ENCODE peak calls at places on chromosomes 16 and 17, in ten cellular contexts. G is amygdala; Y is AG10803; F is A549; I is HT-29; K is cardiac fibroblast; O is frontal cortex; R is activated T-cell treated with anti-CD3 and anti-CD28 coated beads for 24 hours; M is T-helper 2 cell treated with Interferon-gamma antibody and Interleukin-4, amounts not matched to agents 5 μg/mL and 100 μg/mL, for 36 hours; J is stimulated activated CD4-positive, alpha-beta T cell treated with anti-CD3 and anti-CD28 coated beads, Interleukin-4, amount 100 ng/mL, for 24 hours. L is an unnamed sample.

GRCh38 chr16:25006504-25007055 is 8.6 kb downstream of the ARHGAP17 start:
- DNase-seq in I (no peak), Y (peak; percentile 62), F (no peak), G (no peak), M (no peak), R (no peak), J (no peak), O (no peak), K (peak; percentile 69), L (no peak)

GRCh38 chr16:4511441-4512082 is 27.0 kb downstream of the CDIP1 start:
- DNase-seq in Y (peak; percentile 27), O (peak; percentile 61), M (no peak), F (peak; percentile 71), K (peak; percentile 44), R (no peak), J (no peak), I (peak; percentile 78), G (peak; percentile 71), L (peak; percentile 64)

GRCh38 chr17:44220211-44221071 is 966 bp upstream of the UBTF start:
- DNase-seq in O (peak; percentile 53), Y (peak; percentile 55), M (peak; percentile 50), J (peak; percentile 61), F (peak; percentile 64), G (peak; percentile 64), K (peak; percentile 59), I (peak; percentile 38), R (peak; percentile 39), L (no peak)

GRCh38 chr16:22664561-22664997 is 149.4 kb upstream of the HS3ST2 start:
- DNase-seq in I (no peak), K (no peak), F (no peak), G (no peak), J (no peak), R (no peak), O (no peak), Y (no peak), M (no peak), L (no peak)

GRCh38 chr17:20173091-20173490 is 163.9 kb downstream of the SPECC1 start:
- DNase-seq in G (no peak), R (no peak), O (no peak), J (no peak), M (no peak), I (no peak), Y (no peak), F (no peak), K (peak; percentile 59), L (no peak)

GRCh38 chr16:12082207-12082606 is 105.7 kb downstream of the SNX29 start:
- DNase-seq in J (no peak), K (no peak), I (no peak), F (no peak), Y (no peak), R (no peak), G (no peak), O (no peak), M (no peak), L (no peak)

GRCh38 chr16:66740010-66740409 is 11.4 kb downstream of the DYNC1LI2 start:
- DNase-seq in O (no peak), Y (no peak), K (peak; percentile 65), F (peak; percentile 51), G (no peak), J (peak; percentile 31), M (no peak), R (peak; percentile 11), I (peak; percentile 59), L (no peak)

GRCh38 chr16:25689137-25689836 is 2.5 kb upstream of the HS3ST4 start:
- DNase-seq in J (no peak), F (no peak), O (no peak), K (no peak), M (no peak), Y (no peak), R (no peak), G (no peak), I (no peak), L (no peak)

GRCh38 chr16:73171901-73172619 is 124.1 kb upstream of the ZFHX3 start:
- DNase-seq in R (no peak), J (no peak), F (no peak), M (no peak), G (no peak), Y (no peak), O (no peak), K (no peak), I (no peak), L (no peak)

GRCh38 chr16:16021988-16022682 is 72.7 kb downstream of the ABCC1 start:
- DNase-seq in F (peak; percentile 97), K (peak; percentile 96), J (no peak), M (no peak), O (peak; percentile 80), R (no peak), G (peak; percentile 71), I (peak; percentile 95), Y (peak; percentile 95), L (peak; percentile 64)

GRCh38 chr17:37506678-37507077 is 17.0 kb downstream of the DUSP14 start:
- DNase-seq in O (no peak), R (no peak), K (peak; percentile 32), Y (no peak), F (peak; percentile 76), J (peak; percentile 15), I (peak; percentile 78), G (peak; percentile 37), M (no peak), L (peak; percentile 55)

GRCh38 chr17:12667299-12667958 is 1.7 kb downstream of the MYOCD start:
- DNase-seq in R (no peak), O (peak; percentile 49), I (peak; percentile 52), M (no peak), Y (peak; percentile 55), F (peak; percentile 90), G (peak; percentile 7), J (no peak), K (peak; percentile 76), L (no peak)

GRCh38 chr17:8140058-8140412 is 12.2 kb downstream of the PER1 start:
- DNase-seq in O (no peak), F (no peak), Y (no peak), J (no peak), M (no peak), G (no peak), I (no peak), R (no peak), K (no peak), L (no peak)

GRCh38 chr16:17271687-17272086 is 199.1 kb downstream of the XYLT1 start:
- DNase-seq in F (no peak), Y (no peak), M (no peak), O (no peak), G (peak; percentile 58), I (no peak), J (no peak), K (no peak), R (no peak), L (no peak)

GRCh38 chr16:49127103-49127502 is 154.5 kb downstream of the CBLN1 start:
- DNase-seq in Y (no peak), J (no peak), F (no peak), G (no peak), O (no peak), M (no peak), K (no peak), R (no peak), I (peak; percentile 5), L (no peak)

GRCh38 chr17:1759529-1759928 is 2.3 kb upstream of the SERPINF1 start:
- DNase-seq in O (no peak), F (no peak), R (no peak), I (no peak), Y (no peak), K (no peak), M (no peak), G (no peak), J (no peak), L (no peak)

GRCh38 chr17:46733837-46734516 is 84.5 kb downstream of the WNT3 start:
- DNase-seq in R (no peak), M (no peak), I (no peak), K (peak; percentile 39), J (no peak), G (no peak), O (no peak), F (no peak), Y (peak; percentile 16), L (no peak)

GRCh38 chr17:77512062-77512946 is 371.5 kb downstream of the SEC14L1 start:
- DNase-seq in G (no peak), K (no peak), O (no peak), Y (peak; percentile 42), I (no peak), R (no peak), M (no peak), J (no peak), F (no peak), L (no peak)

GRCh38 chr16:66275795-66276428 is 90.6 kb upstream of the CDH5 start:
- DNase-seq in M (no peak), F (peak; percentile 71), Y (peak; percentile 71), J (no peak), G (no peak), R (no peak), K (peak; percentile 87), I (peak; percentile 77), O (peak; percentile 42), L (peak; percentile 18)

GRCh38 chr17:56737741-56738161 is 96.0 kb downstream of the C17orf67 start:
- DNase-seq in F (no peak), O (no peak), K (peak; percentile 41), I (no peak), G (no peak), R (no peak), M (no peak), Y (peak; percentile 68), J (no peak), L (no peak)

GRCh38 chr17:31677681-31678080 is 181.4 kb downstream of the COPRS start:
- DNase-seq in I (no peak), J (no peak), Y (no peak), O (no peak), R (no peak), F (no peak), M (no peak), G (no peak), K (no peak), L (no peak)

GRCh38 chr17:66841744-66842143 is 6.8 kb downstream of the CACNG5 start:
- DNase-seq in J (no peak), Y (no peak), R (no peak), M (no peak), O (no peak), K (no peak), F (no peak), I (no peak), G (no peak), L (no peak)

GRCh38 chr16:25707982-25708583 is 16.3 kb downstream of the HS3ST4 start:
- DNase-seq in I (peak; percentile 43), J (peak; percentile 6), R (no peak), K (peak; percentile 26), O (no peak), G (no peak), M (no peak), Y (no peak), F (peak; percentile 52), L (no peak)

GRCh38 chr17:9291912-9292562 is 270.7 kb downstream of the NTN1 start:
- DNase-seq in M (peak; percentile 32), F (peak; percentile 28), K (peak; percentile 33), O (peak; percentile 60), G (peak; percentile 48), J (peak; percentile 55), I (peak; percentile 38), R (no peak), Y (peak; percentile 31), L (no peak)

GRCh38 chr17:57864273-57864672 is 14.4 kb upstream of the MRPS23 start:
- DNase-seq in G (no peak), F (no peak), O (peak; percentile 14), J (no peak), M (no peak), K (no peak), R (no peak), Y (no peak), I (no peak), L (no peak)

GRCh38 chr17:56707312-56708219 is 114.1 kb downstream of the NOG start:
- DNase-seq in O (no peak), K (peak; percentile 38), I (no peak), Y (peak; percentile 37), G (no peak), F (no peak), M (no peak), J (no peak), R (no peak), L (no peak)

GRCh38 chr16:25092489-25092888 is 19.1 kb upstream of the LCMT1 start:
- DNase-seq in K (no peak), J (no peak), M (no peak), R (no peak), O (no peak), G (no peak), I (no peak), F (no peak), Y (no peak), L (no peak)

GRCh38 chr17:17700251-17700969 is 19.2 kb downstream of the RAI1 start:
- DNase-seq in G (no peak), Y (no peak), R (no peak), F (no peak), I (peak; percentile 29), J (no peak), O (peak; percentile 50), K (no peak), M (no peak), L (no peak)

L was measured in DMS 273 treated with DMSO at 0.1 percent for 48 hours.